ENCODE peak calls at places on chromosome 11, in six cellular contexts. H is lower leg skin, V is MM.1S, S is coronary artery, N is GM13976, U is nephron progenitor cell. W is an unnamed sample.

GRCh38 chr11:68750197-68750987 is 928 bp downstream of the TESMIN start:
- DNase-seq in H (no peak), V (no peak), S (no peak), N (peak; percentile 45), U (peak; percentile 38), W (peak; percentile 60)

GRCh38 chr11:94545641-94546470 is 2.1 kb downstream of the FUT4 start:
- DNase-seq in H (no peak), V (no peak), S (no peak), N (no peak), U (no peak), W (no peak)

GRCh38 chr11:45580399-45580798 is 85.0 kb downstream of the CHST1 start:
- DNase-seq in H (no peak), V (peak; percentile 40), S (no peak), N (no peak), U (peak; percentile 79), W (peak; percentile 49)

GRCh38 chr11:14625804-14626203 is 17.8 kb upstream of the PDE3B start:
- DNase-seq in H (no peak), V (no peak), S (no peak), N (no peak), U (no peak), W (no peak)

GRCh38 chr11:83566948-83567347 is 280.8 kb upstream of the CCDC90B start:
- DNase-seq in H (no peak), V (no peak), S (no peak), N (no peak), U (no peak), W (no peak)

GRCh38 chr11:27910186-27910941 is 197.6 kb downstream of the KIF18A start:
- DNase-seq in H (no peak), V (no peak), S (no peak), N (no peak), U (no peak), W (no peak)

GRCh38 chr11:96112192-96113099 is 188.5 kb upstream of the MTMR2 start:
- DNase-seq in H (no peak), V (no peak), S (no peak), N (peak; percentile 58), U (no peak), W (no peak)

GRCh38 chr11:16788141-16789060 is 50.0 kb downstream of the C11orf58 start:
- DNase-seq in H (peak; percentile 93), V (peak; percentile 46), S (no peak), N (peak; percentile 82), U (peak; percentile 84), W (peak; percentile 65)

GRCh38 chr11:18243783-18244362 is 4.6 kb downstream of the SAA2 start:
- DNase-seq in H (no peak), V (peak; percentile 68), S (no peak), N (peak; percentile 52), U (peak; percentile 50), W (no peak)

GRCh38 chr11:73185680-73186293 is 32.3 kb upstream of the P2RY2 start:
- DNase-seq in H (peak; percentile 83), V (no peak), S (peak; percentile 89), N (no peak), U (no peak), W (no peak)

GRCh38 chr11:57424802-57425564 is 1.9 kb downstream of the SLC43A3 start:
- DNase-seq in H (peak; percentile 97), V (peak; percentile 61), S (peak; percentile 87), N (peak; percentile 85), U (no peak), W (no peak)

GRCh38 chr11:35593143-35593542 is 25.1 kb upstream of the FJX1 start:
- DNase-seq in H (no peak), V (no peak), S (peak; percentile 26), N (no peak), U (no peak), W (no peak)

GRCh38 chr11:115154355-115154736 is 349.9 kb downstream of the CADM1 start:
- DNase-seq in H (no peak), V (no peak), S (no peak), N (no peak), U (no peak), W (no peak)

GRCh38 chr11:128726464-128727139 is 32.7 kb downstream of the FLI1 start:
- DNase-seq in H (peak; percentile 86), V (peak; percentile 38), S (no peak), N (peak; percentile 59), U (no peak), W (no peak)

GRCh38 chr11:40425168-40425567 is 1034.3 kb downstream of the LRRC4C start:
- DNase-seq in H (no peak), V (peak; percentile 16), S (no peak), N (no peak), U (no peak), W (no peak)

GRCh38 chr11:64498151-64498550 is 92.9 kb upstream of the SLC22A12 start:
- DNase-seq in H (peak; percentile 83), V (no peak), S (no peak), N (no peak), U (no peak), W (no peak)

GRCh38 chr11:69605737-69606526 is 35.0 kb upstream of the CCND1 start:
- DNase-seq in H (peak; percentile 64), V (no peak), S (no peak), N (no peak), U (no peak), W (no peak)

GRCh38 chr11:10857604-10858504 is at the start of gene ZBED5:
- DNase-seq in H (peak; percentile 100), V (peak; percentile 99), S (peak; percentile 98), N (peak; percentile 93), U (peak; percentile 94), W (peak; percentile 90)
- TF ChIP-seq CTCF in H (no peak), V (peak; percentile 22), S (no peak), N (no peak), U (no peak), W (peak; percentile 27)

GRCh38 chr11:119671048-119671447 is 58.0 kb downstream of the NECTIN1 start:
- DNase-seq in H (no peak), V (no peak), S (no peak), N (no peak), U (no peak), W (no peak)

GRCh38 chr11:119676461-119677020 is 52.5 kb downstream of the NECTIN1 start:
- DNase-seq in H (no peak), V (no peak), S (no peak), N (no peak), U (no peak), W (no peak)

GRCh38 chr11:119671561-119672015 is 57.4 kb downstream of the NECTIN1 start:
- DNase-seq in H (no peak), V (no peak), S (no peak), N (no peak), U (no peak), W (no peak)

GRCh38 chr11:119672597-119672996 is 56.4 kb downstream of the NECTIN1 start:
- DNase-seq in H (no peak), V (no peak), S (no peak), N (no peak), U (no peak), W (no peak)

DNA sequence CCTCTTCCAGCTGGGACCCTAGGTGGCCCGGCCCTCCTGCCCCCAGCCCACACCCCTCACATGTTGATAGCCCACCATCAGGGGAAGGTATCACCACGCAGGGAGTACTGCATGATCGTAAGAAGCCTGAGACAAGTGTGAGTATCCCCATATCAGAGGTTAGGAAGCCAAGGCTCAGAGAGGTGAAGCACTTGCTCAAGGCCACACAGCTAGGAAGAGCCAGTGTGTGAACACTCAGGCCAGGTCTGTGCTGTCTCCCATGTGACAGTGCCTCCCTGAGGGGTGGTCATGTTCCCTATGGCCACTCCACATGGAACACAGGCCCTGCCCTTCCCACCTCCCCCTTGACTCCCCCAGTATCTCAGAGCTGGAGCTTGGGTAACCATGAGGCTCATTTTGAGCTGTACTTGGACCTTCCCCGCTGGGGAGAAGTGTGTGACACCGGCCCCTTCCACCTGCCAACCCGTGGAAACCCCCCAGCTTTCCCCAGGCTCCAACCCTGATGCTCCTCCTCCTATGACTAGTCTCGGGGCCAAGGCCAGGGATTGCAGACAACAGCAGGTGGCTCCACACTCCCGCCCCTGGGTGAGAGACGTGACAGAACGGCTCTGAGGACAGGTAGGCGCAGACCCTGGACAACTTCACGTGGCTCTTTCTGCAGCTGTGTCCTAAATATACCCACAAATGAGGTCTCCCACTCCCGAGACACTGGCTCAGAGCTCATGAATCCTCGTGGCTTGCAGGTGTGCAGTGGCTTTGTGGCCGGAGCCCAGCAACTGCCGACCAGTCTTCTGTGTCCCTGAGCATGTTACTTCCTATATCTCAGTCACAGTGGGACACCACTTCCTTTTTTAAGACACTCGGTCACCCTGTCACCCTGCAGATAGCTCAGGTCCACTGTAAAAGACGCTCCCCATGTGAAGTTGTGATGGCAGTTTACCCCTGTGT is 55.3 kb downstream of the NECTIN1 start:
- DNase-seq in H (no peak), V (peak; percentile 95), S (no peak), N (peak; percentile 89), U (no peak), W (no peak)
- TF ChIP-seq CTCF in H (no peak), V (peak; percentile 83), S (no peak), N (peak; percentile 77), U (no peak), W (no peak)

GRCh38 chr11:747176-748006 is at the start of gene TALDO1:
- DNase-seq in H (peak; percentile 97), V (peak; percentile 95), S (peak; percentile 94), N (peak; percentile 98), U (peak; percentile 96), W (peak; percentile 93)
- TF ChIP-seq CTCF in H (no peak), V (no peak), S (no peak), N (peak; percentile 34), U (no peak), W (peak; percentile 17)

GRCh38 chr11:126613272-126613671 is 257.8 kb downstream of the ST3GAL4 start:
- DNase-seq in H (no peak), V (no peak), S (no peak), N (no peak), U (no peak), W (no peak)
- TF ChIP-seq CTCF in H (no peak), V (no peak), S (no peak), N (no peak), U (no peak), W (no peak)

DNA sequence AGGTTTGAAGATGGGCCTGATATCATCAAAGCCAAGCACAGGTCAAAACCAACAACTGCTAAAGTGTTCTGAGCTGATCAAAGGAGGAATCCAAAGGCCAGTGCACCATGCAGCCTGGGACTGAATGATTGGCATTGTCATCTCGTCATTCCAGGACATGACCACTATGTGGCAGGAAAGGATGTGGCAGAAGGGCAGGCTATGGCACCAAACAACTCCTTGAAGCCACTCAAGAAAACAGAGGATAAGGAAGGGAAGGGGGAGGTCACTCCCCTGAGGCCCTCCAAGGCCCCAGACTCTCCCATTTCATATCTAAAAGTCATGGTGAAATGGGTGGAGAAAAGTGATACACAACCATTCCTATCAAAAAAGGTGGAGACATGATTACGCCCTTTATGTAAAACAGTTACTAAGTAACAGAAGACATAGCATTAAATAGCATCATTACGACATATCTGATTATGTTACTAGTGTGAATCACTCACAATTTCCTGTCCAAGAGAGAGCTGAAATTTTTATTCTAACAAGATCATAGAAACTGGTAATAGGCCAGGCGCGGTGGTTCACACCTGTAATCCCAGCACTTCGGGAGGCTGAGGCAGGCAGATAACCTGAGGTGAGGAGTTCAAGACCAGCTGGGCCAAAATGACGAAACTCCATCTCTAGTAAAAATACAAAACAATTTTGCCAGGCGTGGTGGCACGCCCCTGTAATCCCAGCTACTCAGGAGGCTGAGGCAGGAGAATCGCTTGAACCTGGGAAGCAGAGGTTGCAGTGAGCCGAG is 49.3 kb downstream of the AHNAK start:
- DNase-seq in H (no peak), V (no peak), S (no peak), N (peak; percentile 38), U (no peak), W (no peak)
- TF ChIP-seq CTCF in H (peak; percentile 14), V (peak; percentile 38), S (no peak), N (peak; percentile 13), U (no peak), W (no peak)